ENCODE peak calls at places on chromosomes 13 and 19, in six cellular contexts. O is AG04450; K is ELR; X is activated CD4-positive, CD25-positive, alpha-beta regulatory T cell; F is hypothalamus; T is epithelial cell of prostate. Y is an unnamed sample.

GRCh38 chr19:57363734-57364181 is 407 bp downstream of the TRAPPC2B start:
- DNase-seq in O (no peak), F (no peak), X (no peak), K (peak), T (no peak), Y (no peak)

GRCh38 chr13:29905845-29906244 is 55.4 kb upstream of the UBL3 start:
- DNase-seq in F (no peak), T (no peak), X (no peak), O (no peak), K (no peak), Y (no peak)

GRCh38 chr13:111256946-111257345 is 63.5 kb upstream of the TEX29 start:
- DNase-seq in O (no peak), K (no peak), X (no peak), F (no peak), T (no peak), Y (no peak)

GRCh38 chr19:10736916-10737551 is 19.2 kb downstream of the DNM2 start:
- DNase-seq in O (no peak), K (no peak), T (no peak), X (no peak), F (no peak), Y (no peak)

GRCh38 chr19:16075430-16076153 is 703 bp upstream of the TPM4 start:
- DNase-seq in X (no peak), T (no peak), O (no peak), K (no peak), F (no peak), Y (no peak)

GRCh38 chr13:93794197-93794885 is 567.7 kb downstream of the GPC6 start:
- DNase-seq in K (no peak), T (no peak), F (no peak), X (no peak), O (no peak), Y (no peak)

GRCh38 chr13:114108894-114109293 is 23.5 kb downstream of the RASA3 start:
- DNase-seq in T (no peak), X (no peak), K (no peak), F (no peak), O (no peak), Y (no peak)

GRCh38 chr13:111228262-111229144 is 91.9 kb upstream of the TEX29 start:
- DNase-seq in T (no peak), X (no peak), F (no peak), O (no peak), K (no peak), Y (no peak)

GRCh38 chr19:30665449-30665848 is 293.3 kb downstream of the ZNF536 start:
- DNase-seq in F (no peak), K (no peak), X (no peak), O (no peak), T (no peak), Y (no peak)

GRCh38 chr19:45442927-45443461 is 19.3 kb upstream of the ERCC1 start:
- DNase-seq in F (peak), T (no peak), X (no peak), K (peak), O (no peak), Y (no peak)

GRCh38 chr19:30082611-30083010 is 140.6 kb downstream of the URI1 start:
- DNase-seq in F (no peak), T (no peak), O (no peak), X (no peak), K (no peak), Y (no peak)

GRCh38 chr13:109154146-109154545 is 524.7 kb downstream of the MYO16 start:
- DNase-seq in K (no peak), O (no peak), X (no peak), F (no peak), T (no peak), Y (no peak)